ENCODE peak calls at places on chromosomes 11 and 22, in eight cellular contexts. G is ovary, R is suprapubic skin, F is transverse colon, X is stomach, V is tibial nerve, S is A549, L is HepG2. U is an unnamed sample.

GRCh38 chr11:8757533-8757932 is 74.9 kb downstream of the RPL27A start:
- DNase-seq in R (no peak), F (no peak), V (no peak), L (no peak), G (no peak), X (no peak), S (no peak), U (no peak)

GRCh38 chr22:17451251-17451765 is 82.0 kb downstream of the CECR2 start:
- DNase-seq in L (no peak), F (no peak), S (no peak), X (no peak), V (no peak), G (no peak), R (no peak), U (no peak)

GRCh38 chr11:31974737-31975136 is 116.1 kb upstream of the RCN1 start:
- DNase-seq in L (no peak), R (no peak), F (no peak), X (no peak), G (no peak), V (no peak), S (no peak), U (no peak)

GRCh38 chr22:20918663-20919220 is 1.5 kb downstream of the CRKL start:
- DNase-seq in G (no peak), L (peak; percentile 20), R (no peak), X (no peak), V (no peak), F (no peak), S (peak; percentile 8), U (no peak)

GRCh38 chr22:17106785-17107546 is 14.2 kb downstream of the TMEM121B start:
- DNase-seq in V (no peak), L (no peak), R (no peak), F (no peak), X (no peak), S (no peak), G (no peak), U (no peak)

GRCh38 chr11:57974830-57975229 is 48.9 kb upstream of the OR9Q1 start:
- DNase-seq in X (no peak), R (no peak), G (no peak), S (no peak), F (no peak), L (no peak), V (no peak), U (no peak)

GRCh38 chr11:96969251-96969650 is 579.4 kb downstream of the JRKL start:
- DNase-seq in X (no peak), F (no peak), R (no peak), V (no peak), L (no peak), G (no peak), S (no peak), U (no peak)

GRCh38 chr11:1928891-1929541 is 9.5 kb downstream of the TNNT3 start:
- DNase-seq in G (no peak), X (no peak), L (no peak), R (no peak), F (no peak), V (no peak), S (no peak), U (no peak)

GRCh38 chr22:29341849-29342127 is 26.3 kb upstream of the RASL10A start:
- DNase-seq in V (no peak), X (no peak), L (no peak), G (no peak), R (no peak), F (no peak), S (no peak), U (no peak)

GRCh38 chr22:44211946-44212930 is 31.5 kb downstream of the PARVG start:
- DNase-seq in L (no peak), F (no peak), X (no peak), G (no peak), V (no peak), R (no peak), S (no peak), U (no peak)

GRCh38 chr11:113351061-113351460 is 36.5 kb upstream of the ANKK1 start:
- DNase-seq in X (no peak), V (no peak), R (no peak), S (no peak), G (no peak), L (no peak), F (no peak), U (no peak)

GRCh38 chr11:69841859-69842698 is 22.9 kb upstream of the FGF3 start:
- DNase-seq in F (no peak), X (no peak), R (no peak), L (no peak), G (no peak), S (no peak), V (no peak), U (no peak)

GRCh38 chr11:44212128-44212527 is 97.8 kb downstream of the ALX4 start:
- DNase-seq in G (no peak), X (no peak), L (no peak), V (no peak), F (no peak), R (no peak), S (no peak), U (no peak)

GRCh38 chr11:44205836-44206235 is 104.1 kb downstream of the ALX4 start:
- DNase-seq in G (no peak), S (no peak), X (no peak), R (no peak), F (no peak), V (no peak), L (no peak), U (no peak)

GRCh38 chr11:44207292-44207691 is 102.6 kb downstream of the ALX4 start:
- DNase-seq in F (no peak), R (no peak), X (no peak), L (no peak), G (no peak), V (no peak), S (no peak), U (no peak)

GRCh38 chr11:44205358-44205757 is 104.6 kb downstream of the ALX4 start:
- DNase-seq in F (no peak), S (no peak), X (no peak), R (no peak), V (no peak), L (no peak), G (no peak), U (no peak)

DNA sequence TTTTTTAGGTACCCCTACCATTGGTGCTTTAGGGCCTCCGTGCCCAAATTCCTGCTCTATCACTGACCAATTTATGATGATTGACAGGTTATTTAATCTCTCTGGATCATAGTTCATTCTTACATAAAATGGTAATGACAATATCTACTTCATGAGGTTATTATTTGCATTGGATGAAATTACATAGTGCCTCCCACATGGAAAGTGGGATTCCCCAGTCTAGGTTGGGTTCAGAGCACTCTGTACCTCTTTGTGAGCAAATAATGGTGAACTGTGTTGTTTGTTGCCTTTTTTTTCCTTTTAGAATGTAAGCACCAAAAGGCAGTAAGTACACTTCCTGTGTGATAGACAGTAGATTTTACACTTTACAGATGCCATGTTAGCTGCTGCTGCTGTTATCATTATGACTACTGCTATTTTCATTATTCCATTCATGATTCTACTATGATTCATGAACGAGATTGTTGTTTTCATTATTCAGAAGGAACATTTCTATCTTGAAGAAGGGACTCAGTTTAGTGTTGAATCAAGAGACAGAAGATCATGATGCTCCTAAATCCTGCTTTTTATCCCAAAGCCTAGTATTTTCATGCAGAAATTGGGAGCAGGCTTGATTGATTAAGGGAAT is 100.8 kb downstream of the ALX4 start:
- DNase-seq in V (no peak), X (no peak), R (no peak), F (no peak), S (no peak), L (peak; percentile 10), G (no peak), U (no peak)
- TF ChIP-seq EP300 in V (no peak), X (no peak), R (no peak), F (no peak), S (no peak), L (no peak), G (no peak), U (no peak)

DNA sequence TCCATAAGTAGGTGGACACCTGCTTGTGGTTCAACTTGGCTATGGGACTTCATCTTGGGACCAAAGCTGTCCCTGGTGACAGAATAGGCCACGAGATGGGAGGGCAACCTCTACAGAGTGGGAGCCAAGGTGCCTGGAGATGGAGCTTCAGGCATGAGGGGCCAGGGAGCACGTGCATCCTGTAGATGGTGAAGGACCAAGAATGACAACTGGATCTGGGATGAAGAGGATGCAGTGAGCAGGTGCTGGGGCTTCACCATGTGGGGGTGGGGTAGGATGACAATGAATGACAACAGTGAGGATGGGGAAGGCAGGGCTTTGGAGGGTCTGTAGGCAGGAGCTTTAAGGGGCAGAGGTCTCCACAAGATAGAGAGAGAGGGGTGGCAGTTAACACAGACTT is 372.0 kb upstream of the B3GAT1 start:
- DNase-seq in S (no peak), R (no peak), V (no peak), F (no peak), L (no peak), G (no peak), X (no peak), U (no peak)
- TF ChIP-seq EP300 in S (no peak), R (no peak), V (no peak), F (no peak), L (no peak), G (no peak), X (no peak), U (no peak)

DNA sequence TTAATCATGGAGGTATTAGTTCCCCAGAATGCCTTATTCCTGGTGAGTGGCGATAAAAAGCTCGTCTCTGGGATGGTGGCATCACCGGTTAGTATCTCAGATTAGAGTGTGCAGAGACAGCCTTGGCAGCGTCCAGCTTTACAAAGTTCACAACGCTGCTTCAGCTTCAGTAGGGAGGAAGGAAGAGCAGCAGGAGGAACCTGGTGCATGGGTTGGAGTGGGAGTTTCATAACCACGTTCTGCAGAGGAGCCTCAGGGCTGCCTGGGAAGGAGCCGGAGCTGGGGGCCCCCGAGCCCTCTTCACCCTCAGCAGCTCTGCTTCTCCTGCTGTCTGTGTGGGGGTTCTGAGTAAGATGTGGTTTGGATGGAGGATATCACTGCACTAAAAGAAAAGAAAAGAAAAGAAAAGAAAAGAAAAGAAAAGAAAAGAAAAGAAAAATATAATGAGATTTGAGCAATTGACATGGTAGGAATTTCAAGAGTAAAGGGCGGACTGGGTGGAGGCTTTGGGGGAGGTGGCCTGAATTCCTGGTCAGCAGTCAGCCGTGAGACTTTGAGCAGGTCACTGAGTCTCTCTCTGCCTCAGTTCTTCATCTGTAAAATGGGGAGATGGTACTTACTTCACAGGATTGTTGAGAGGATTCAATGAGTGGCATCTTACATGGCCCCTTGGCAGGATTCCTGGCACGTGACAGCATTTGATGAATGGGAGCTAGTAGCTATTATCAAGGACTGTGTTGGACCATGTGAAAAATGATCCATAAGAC is 6.5 kb downstream of the ASPHD2 start:
- DNase-seq in R (no peak), G (no peak), L (no peak), V (no peak), F (no peak), X (no peak), S (no peak), U (no peak)
- TF ChIP-seq EP300 in R (no peak), G (no peak), L (no peak), V (no peak), F (no peak), X (no peak), S (no peak), U (no peak)

DNA sequence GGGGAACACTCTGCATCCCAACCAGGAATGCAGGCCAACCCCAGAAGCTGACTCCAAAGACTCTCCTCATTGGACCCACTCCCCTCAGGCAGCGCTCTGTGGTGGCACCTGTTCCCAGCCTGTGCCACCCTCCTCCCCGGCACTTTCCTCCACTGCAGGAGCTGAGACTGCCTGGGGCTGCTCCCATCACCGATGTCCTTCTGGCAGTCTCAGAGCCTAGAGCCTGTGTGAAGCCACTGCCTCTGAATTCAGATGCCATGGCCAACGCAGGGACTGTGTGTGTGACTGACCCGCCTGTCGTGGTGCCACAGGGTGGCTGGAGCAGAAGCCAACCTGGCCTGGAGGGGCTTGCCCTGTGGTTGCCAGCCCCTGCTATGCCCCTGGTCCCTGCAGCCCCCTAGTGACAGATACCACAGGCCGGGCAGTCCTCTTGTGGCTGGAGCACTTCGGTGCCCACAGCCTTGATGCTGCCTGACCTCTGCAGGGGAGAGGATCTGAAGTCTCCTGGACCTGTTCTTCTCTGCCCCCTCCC is 43.2 kb downstream of the TBX1 start:
- DNase-seq in G (no peak), L (no peak), S (no peak), R (peak; percentile 60), X (no peak), F (no peak), V (no peak), U (no peak)
- TF ChIP-seq EP300 in G (no peak), L (no peak), S (no peak), R (no peak), X (no peak), F (no peak), V (no peak), U (no peak)